ENCODE peak calls at places on chromosomes 3 and 15, in five cellular contexts. One of them, this sample, is unnamed.

GRCh38 chr15:80396094-80396493 is 8.1 kb upstream of the ARNT2 start:
- DNase-seq in HepG2: no peak
- DNase-seq in K562: no peak
- DNase-seq in H1: no peak
- DNase-seq in GM12878: no peak
- DNase-seq in this sample: no peak

GRCh38 chr3:73060302-73060723 is 1.1 kb upstream of the EBLN2 start:
- DNase-seq in HepG2: no peak
- DNase-seq in K562: no peak
- DNase-seq in H1: no peak
- DNase-seq in GM12878: no peak
- DNase-seq in this sample: peak

GRCh38 chr3:194225988-194226663 is 90.2 kb downstream of the HES1 start:
- DNase-seq in HepG2: no peak
- DNase-seq in K562: no peak
- DNase-seq in H1: no peak
- DNase-seq in GM12878: no peak
- DNase-seq in this sample: no peak

GRCh38 chr3:191959876-191960418 is 499.0 kb downstream of the PYDC2 start:
- DNase-seq in HepG2: no peak
- DNase-seq in K562: no peak
- DNase-seq in H1: no peak
- DNase-seq in GM12878: no peak
- DNase-seq in this sample: no peak

GRCh38 chr3:129077222-129077621 is 16.6 kb downstream of the GP9 start:
- DNase-seq in HepG2: peak
- DNase-seq in K562: no peak
- DNase-seq in H1: no peak
- DNase-seq in GM12878: no peak
- DNase-seq in this sample: no peak

GRCh38 chr3:9932843-9933560 is 632 bp upstream of the CRELD1 start:
- DNase-seq in HepG2: peak
- DNase-seq in K562: peak
- DNase-seq in H1: no peak
- DNase-seq in GM12878: peak
- DNase-seq in this sample: peak

GRCh38 chr15:64096486-64097431 is 977 bp downstream of the SNX1 start:
- DNase-seq in HepG2: no peak
- DNase-seq in K562: no peak
- DNase-seq in H1: no peak
- DNase-seq in GM12878: no peak
- DNase-seq in this sample: peak

GRCh38 chr15:60554494-60554893 is 75.6 kb upstream of the ICE2 start:
- DNase-seq in HepG2: no peak
- DNase-seq in K562: no peak
- DNase-seq in H1: no peak
- DNase-seq in GM12878: no peak
- DNase-seq in this sample: no peak

GRCh38 chr3:126039870-126040269 is 44.1 kb downstream of the SLC41A3 start:
- DNase-seq in HepG2: no peak
- DNase-seq in K562: no peak
- DNase-seq in H1: no peak
- DNase-seq in GM12878: no peak
- DNase-seq in this sample: no peak

GRCh38 chr15:34355241-34355640 is 11.8 kb downstream of the LPCAT4 start:
- DNase-seq in HepG2: no peak
- DNase-seq in K562: no peak
- DNase-seq in H1: no peak
- DNase-seq in GM12878: no peak
- DNase-seq in this sample: no peak

GRCh38 chr3:156764761-156765160 is 61.4 kb upstream of the LEKR1 start:
- DNase-seq in HepG2: no peak
- DNase-seq in K562: no peak
- DNase-seq in H1: no peak
- DNase-seq in GM12878: no peak
- DNase-seq in this sample: no peak

GRCh38 chr3:123508176-123508575 is 59.3 kb upstream of the ADCY5 start:
- DNase-seq in HepG2: no peak
- DNase-seq in K562: no peak
- DNase-seq in H1: no peak
- DNase-seq in GM12878: no peak
- DNase-seq in this sample: no peak

GRCh38 chr3:11770105-11770476 is 76.6 kb downstream of the TAMM41 start:
- DNase-seq in HepG2: no peak
- DNase-seq in K562: no peak
- DNase-seq in H1: no peak
- DNase-seq in GM12878: no peak
- DNase-seq in this sample: peak

GRCh38 chr3:152384412-152384811 is 115.7 kb downstream of the MBNL1 start:
- DNase-seq in HepG2: no peak
- DNase-seq in K562: no peak
- DNase-seq in H1: no peak
- DNase-seq in GM12878: no peak
- DNase-seq in this sample: no peak

GRCh38 chr3:157868881-157869280 is 237.3 kb downstream of the SHOX2 start:
- DNase-seq in HepG2: no peak
- DNase-seq in K562: no peak
- DNase-seq in H1: no peak
- DNase-seq in GM12878: no peak
- DNase-seq in this sample: no peak

GRCh38 chr15:70156781-70157261 is 59.1 kb upstream of the TLE3 start:
- DNase-seq in HepG2: no peak
- DNase-seq in K562: no peak
- DNase-seq in H1: no peak
- DNase-seq in GM12878: no peak
- DNase-seq in this sample: no peak

GRCh38 chr3:49279376-49279775 is 2.3 kb upstream of the C3orf62 start:
- DNase-seq in HepG2: no peak
- DNase-seq in K562: no peak
- DNase-seq in H1: no peak
- DNase-seq in GM12878: no peak
- DNase-seq in this sample: no peak

GRCh38 chr3:156359337-156359736 is 195.6 kb downstream of the SSR3 start:
- DNase-seq in HepG2: no peak
- DNase-seq in K562: no peak
- DNase-seq in H1: no peak
- DNase-seq in GM12878: no peak
- DNase-seq in this sample: no peak

GRCh38 chr3:151037746-151038145 is 47.7 kb upstream of the MED12L start:
- DNase-seq in HepG2: no peak
- DNase-seq in K562: no peak
- DNase-seq in H1: no peak
- DNase-seq in GM12878: no peak
- DNase-seq in this sample: no peak

GRCh38 chr3:150145659-150146058 is 175.0 kb upstream of the PFN2 start:
- DNase-seq in HepG2: no peak
- DNase-seq in K562: no peak
- DNase-seq in H1: no peak
- DNase-seq in GM12878: no peak
- DNase-seq in this sample: no peak

GRCh38 chr3:14425574-14426304 is 23.3 kb downstream of the SLC6A6 start:
- DNase-seq in HepG2: no peak
- DNase-seq in K562: no peak
- DNase-seq in H1: no peak
- DNase-seq in GM12878: no peak
- DNase-seq in this sample: no peak

GRCh38 chr3:134331811-134332199 is 42.4 kb downstream of the AMOTL2 start:
- DNase-seq in HepG2: no peak
- DNase-seq in K562: no peak
- DNase-seq in H1: no peak
- DNase-seq in GM12878: no peak
- DNase-seq in this sample: no peak

GRCh38 chr15:73127302-73127936 is 75.2 kb downstream of the NEO1 start:
- DNase-seq in HepG2: peak
- DNase-seq in K562: peak
- DNase-seq in H1: no peak
- DNase-seq in GM12878: peak
- DNase-seq in this sample: peak

GRCh38 chr15:31274496-31275330 is 51.9 kb upstream of the KLF13 start:
- DNase-seq in HepG2: peak
- DNase-seq in K562: no peak
- DNase-seq in H1: no peak
- DNase-seq in GM12878: no peak
- DNase-seq in this sample: peak

GRCh38 chr3:119333773-119334492 is 39.8 kb downstream of the ARHGAP31 start:
- DNase-seq in HepG2: no peak
- DNase-seq in K562: no peak
- DNase-seq in H1: no peak
- DNase-seq in GM12878: no peak
- DNase-seq in this sample: peak

GRCh38 chr3:160393346-160394008 is 5.5 kb downstream of the IFT80 start:
- DNase-seq in HepG2: no peak
- DNase-seq in K562: no peak
- DNase-seq in H1: no peak
- DNase-seq in GM12878: no peak
- DNase-seq in this sample: no peak

GRCh38 chr3:160398820-160399346 is at the start of gene IFT80:
- DNase-seq in HepG2: peak
- DNase-seq in K562: peak
- DNase-seq in H1: peak
- DNase-seq in GM12878: peak
- DNase-seq in this sample: peak

GRCh38 chr3:160392798-160393197 is 6.2 kb downstream of the IFT80 start:
- DNase-seq in HepG2: no peak
- DNase-seq in K562: no peak
- DNase-seq in H1: no peak
- DNase-seq in GM12878: no peak
- DNase-seq in this sample: no peak

GRCh38 chr3:160394009-160394392 is 5.0 kb downstream of the IFT80 start:
- DNase-seq in HepG2: no peak
- DNase-seq in K562: no peak
- DNase-seq in H1: no peak
- DNase-seq in GM12878: no peak
- DNase-seq in this sample: no peak

GRCh38 chr3:160395297-160395696 is 3.7 kb downstream of the IFT80 start:
- DNase-seq in HepG2: no peak
- DNase-seq in K562: no peak
- DNase-seq in H1: no peak
- DNase-seq in GM12878: no peak
- DNase-seq in this sample: no peak
- TF ChIP-seq JUND in HepG2: no peak
- TF ChIP-seq JUND in K562: no peak
- TF ChIP-seq JUND in H1: no peak
- TF ChIP-seq JUND in GM12878: no peak
- TF ChIP-seq JUND in this sample: no peak

GRCh38 chr3:142947799-142948575 is 15.5 kb downstream of the PAQR9 start:
- DNase-seq in HepG2: no peak
- DNase-seq in K562: no peak
- DNase-seq in H1: no peak
- DNase-seq in GM12878: no peak
- DNase-seq in this sample: peak

GRCh38 chr3:142952272-142953193 is 10.9 kb downstream of the PAQR9 start:
- DNase-seq in HepG2: no peak
- DNase-seq in K562: no peak
- DNase-seq in H1: no peak
- DNase-seq in GM12878: no peak
- DNase-seq in this sample: no peak

GRCh38 chr3:142950972-142951371 is 12.5 kb downstream of the PAQR9 start:
- DNase-seq in HepG2: no peak
- DNase-seq in K562: no peak
- DNase-seq in H1: no peak
- DNase-seq in GM12878: no peak
- DNase-seq in this sample: no peak

GRCh38 chr3:142953443-142953842 is 10.0 kb downstream of the PAQR9 start:
- DNase-seq in HepG2: no peak
- DNase-seq in K562: no peak
- DNase-seq in H1: no peak
- DNase-seq in GM12878: no peak
- DNase-seq in this sample: no peak

GRCh38 chr3:142951814-142952213 is 11.7 kb downstream of the PAQR9 start:
- DNase-seq in HepG2: no peak
- DNase-seq in K562: no peak
- DNase-seq in H1: no peak
- DNase-seq in GM12878: no peak
- DNase-seq in this sample: no peak
- TF ChIP-seq USF2 in HepG2: no peak
- TF ChIP-seq USF2 in K562: no peak
- TF ChIP-seq USF2 in H1: no peak
- TF ChIP-seq USF2 in GM12878: no peak
- TF ChIP-seq USF2 in this sample: no peak

DNA sequence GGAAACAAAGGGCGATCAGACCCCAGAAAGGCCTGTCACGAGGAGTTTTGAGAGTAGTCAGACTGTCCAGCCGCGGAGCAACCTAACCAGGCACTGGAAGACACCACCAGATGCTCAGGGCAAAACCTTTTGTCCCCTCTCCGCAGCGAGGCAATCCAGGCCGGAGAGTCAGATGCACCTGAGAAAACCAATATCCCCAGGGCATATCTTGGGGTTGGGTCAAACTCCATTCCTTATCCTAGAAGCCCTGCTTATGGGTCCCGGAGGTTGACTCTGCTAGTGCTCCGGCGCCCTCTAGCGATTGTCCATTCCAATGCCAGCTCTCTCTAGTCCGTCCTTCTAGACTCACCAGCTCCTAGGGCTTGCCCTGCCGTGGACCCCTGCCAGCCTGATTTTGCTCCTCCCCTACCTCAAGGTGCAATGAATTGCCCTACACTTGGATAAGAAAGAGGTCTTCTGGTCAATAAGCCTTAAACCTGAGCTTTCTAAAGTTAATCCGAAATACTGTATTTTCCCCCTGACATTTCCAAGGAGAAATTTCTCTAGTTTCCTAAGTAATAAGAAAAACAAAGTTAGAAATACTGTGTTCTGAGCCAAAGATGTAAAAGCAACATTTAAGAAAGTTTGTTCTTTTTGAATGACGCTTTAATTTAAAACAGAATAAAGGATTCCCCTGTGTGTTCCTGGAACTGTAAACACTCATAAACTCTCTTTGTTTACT is 5.5 kb downstream of the CPNE4 start:
- DNase-seq in HepG2: peak
- DNase-seq in K562: peak
- DNase-seq in H1: peak
- DNase-seq in GM12878: no peak
- DNase-seq in this sample: peak
- TF ChIP-seq JUND in HepG2: no peak
- TF ChIP-seq JUND in K562: no peak
- TF ChIP-seq JUND in H1: no peak
- TF ChIP-seq JUND in GM12878: no peak
- TF ChIP-seq JUND in this sample: no peak

GRCh38 chr15:47817825-47818681 is 100.7 kb downstream of the SEMA6D start:
- DNase-seq in HepG2: no peak
- DNase-seq in K562: no peak
- DNase-seq in H1: peak
- DNase-seq in GM12878: no peak
- DNase-seq in this sample: peak

GRCh38 chr15:47819158-47819557 is 101.9 kb downstream of the SEMA6D start:
- DNase-seq in HepG2: no peak
- DNase-seq in K562: no peak
- DNase-seq in H1: no peak
- DNase-seq in GM12878: no peak
- DNase-seq in this sample: no peak

GRCh38 chr15:47812436-47813109 is 95.3 kb downstream of the SEMA6D start:
- DNase-seq in HepG2: peak
- DNase-seq in K562: no peak
- DNase-seq in H1: no peak
- DNase-seq in GM12878: peak
- DNase-seq in this sample: no peak

GRCh38 chr15:47811160-47811559 is 93.9 kb downstream of the SEMA6D start:
- DNase-seq in HepG2: no peak
- DNase-seq in K562: no peak
- DNase-seq in H1: no peak
- DNase-seq in GM12878: no peak
- DNase-seq in this sample: no peak

GRCh38 chr15:47813985-47814384 is 96.7 kb downstream of the SEMA6D start:
- DNase-seq in HepG2: no peak
- DNase-seq in K562: no peak
- DNase-seq in H1: no peak
- DNase-seq in GM12878: peak
- DNase-seq in this sample: no peak
- TF ChIP-seq USF2 in HepG2: no peak
- TF ChIP-seq USF2 in K562: no peak
- TF ChIP-seq USF2 in H1: no peak
- TF ChIP-seq USF2 in GM12878: no peak
- TF ChIP-seq USF2 in this sample: no peak